ENCODE peak calls at places on chromosomes 11 and 22, in nine cellular contexts. L is lower leg skin, B is astrocyte, X is foreskin keratinocyte, H is mammary epithelial cell, F is PC-3, J is glutamatergic neuron, N is upper lobe of right lung, S is GM12878. W is an unnamed sample.

GRCh38 chr11:104484784-104485554 is 321.0 kb upstream of the PDGFD start:
- DNase-seq in L (no peak), B (no peak), X (no peak), H (no peak), F (no peak), J (no peak), N (no peak), S (no peak), W (no peak)

GRCh38 chr22:46609724-46610161 is 10.4 kb upstream of the GRAMD4 start:
- DNase-seq in L (no peak), B (no peak), X (no peak), H (no peak), F (no peak), J (no peak), N (no peak), S (no peak), W (no peak)

GRCh38 chr11:47305734-47306483 is 36.0 kb downstream of the MADD start:
- DNase-seq in L (peak; percentile 63), B (no peak), X (no peak), H (no peak), F (no peak), J (peak; percentile 65), N (no peak), S (no peak), W (peak; percentile 42)

GRCh38 chr11:14148653-14149273 is 186.2 kb downstream of the SPON1 start:
- DNase-seq in L (no peak), B (peak; percentile 6), X (no peak), H (peak; percentile 45), F (peak; percentile 72), J (no peak), N (no peak), S (no peak), W (peak; percentile 45)

GRCh38 chr22:31495343-31495742 is 993 bp upstream of the SFI1 start:
- DNase-seq in L (no peak), B (no peak), X (no peak), H (no peak), F (no peak), J (no peak), N (no peak), S (no peak), W (no peak)

GRCh38 chr11:34819740-34820482 is 96.3 kb downstream of the APIP start:
- DNase-seq in L (no peak), B (peak; percentile 27), X (no peak), H (no peak), F (no peak), J (no peak), N (no peak), S (no peak), W (no peak)

GRCh38 chr11:6725386-6725896 is 42.3 kb upstream of the MRPL17 start:
- DNase-seq in L (no peak), B (no peak), X (no peak), H (no peak), F (no peak), J (no peak), N (no peak), S (no peak), W (no peak)

GRCh38 chr11:80280737-80281136 is 839.9 kb upstream of the TENM4 start:
- DNase-seq in L (no peak), B (no peak), X (no peak), H (no peak), F (no peak), J (no peak), N (no peak), S (no peak), W (no peak)

GRCh38 chr11:123061403-123062157 is at the start of gene HSPA8:
- DNase-seq in L (peak; percentile 94), B (peak; percentile 56), X (peak; percentile 21), H (peak; percentile 69), F (peak; percentile 48), J (peak; percentile 47), N (peak; percentile 87), S (no peak), W (peak; percentile 68)

GRCh38 chr11:34235189-34235588 is 122.6 kb downstream of the ABTB2 start:
- DNase-seq in L (no peak), B (no peak), X (no peak), H (no peak), F (no peak), J (no peak), N (no peak), S (no peak), W (no peak)

GRCh38 chr11:94788396-94788795 is 20.2 kb downstream of the AMOTL1 start:
- DNase-seq in L (no peak), B (no peak), X (no peak), H (peak; percentile 27), F (peak; percentile 97), J (no peak), N (no peak), S (no peak), W (peak; percentile 71)

GRCh38 chr11:48116843-48117242 is 99.8 kb upstream of the OR4B1 start:
- DNase-seq in L (no peak), B (no peak), X (no peak), H (no peak), F (no peak), J (no peak), N (no peak), S (no peak), W (no peak)

GRCh38 chr11:132941024-132941646 is 591.2 kb downstream of the OPCML start:
- DNase-seq in L (no peak), B (peak; percentile 13), X (no peak), H (peak; percentile 14), F (peak; percentile 35), J (no peak), N (no peak), S (no peak), W (peak; percentile 33)

GRCh38 chr11:123590296-123590912 is 64.0 kb downstream of the SCN3B start:
- DNase-seq in L (no peak), B (peak; percentile 39), X (no peak), H (peak; percentile 11), F (peak; percentile 93), J (no peak), N (no peak), S (no peak), W (peak; percentile 74)

GRCh38 chr22:38741166-38741565 is 14.6 kb downstream of the SUN2 start:
- DNase-seq in L (no peak), B (no peak), X (no peak), H (no peak), F (no peak), J (no peak), N (no peak), S (no peak), W (no peak)

GRCh38 chr22:20571531-20572007 is 64.2 kb downstream of the MED15 start:
- DNase-seq in L (no peak), B (no peak), X (no peak), H (no peak), F (peak; percentile 7), J (peak; percentile 55), N (no peak), S (no peak), W (no peak)

GRCh38 chr22:19523240-19524169 is 705 bp downstream of the CLDN5 start:
- DNase-seq in L (no peak), B (peak; percentile 26), X (no peak), H (peak; percentile 26), F (no peak), J (peak; percentile 51), N (no peak), S (no peak), W (no peak)
- TF ChIP-seq CTCF in L (no peak), B (no peak), X (no peak), H (no peak), F (no peak), J (peak; percentile 17), N (no peak), S (no peak), W (no peak)

DNA sequence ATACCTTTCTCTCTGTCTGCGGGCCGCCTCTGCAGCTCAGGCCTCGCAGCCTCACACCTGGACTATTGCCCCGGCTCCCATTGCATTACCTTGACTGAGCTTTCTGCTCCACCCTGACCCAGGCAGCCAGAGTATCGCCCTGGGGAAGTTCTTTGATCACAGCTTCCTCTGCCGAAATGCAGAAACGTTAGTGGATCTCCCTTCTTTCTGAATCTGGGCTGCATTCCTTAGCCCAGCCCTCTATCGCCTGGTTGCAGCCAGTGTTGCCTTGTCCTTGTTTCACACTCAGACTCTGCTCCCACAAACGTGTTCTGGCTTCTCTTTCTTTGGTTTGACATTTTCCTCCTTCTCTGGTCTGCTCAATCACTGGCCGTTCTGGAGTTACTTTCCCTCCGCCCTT is 195.7 kb downstream of the ADAMTS15 start:
- DNase-seq in L (no peak), B (no peak), X (no peak), H (peak; percentile 39), F (no peak), J (no peak), N (no peak), S (no peak), W (no peak)
- TF ChIP-seq CTCF in L (no peak), B (no peak), X (no peak), H (no peak), F (no peak), J (no peak), N (no peak), S (no peak), W (no peak)

GRCh38 chr22:43300891-43301676 is 42.1 kb downstream of the SCUBE1 start:
- DNase-seq in L (no peak), B (no peak), X (no peak), H (no peak), F (no peak), J (no peak), N (no peak), S (no peak), W (no peak)
- TF ChIP-seq CTCF in L (no peak), B (no peak), X (no peak), H (no peak), F (no peak), J (no peak), N (no peak), S (no peak), W (no peak)

GRCh38 chr11:103110406-103110805 is 1.2 kb downstream of the DYNC2H1 start:
- DNase-seq in L (no peak), B (peak; percentile 14), X (peak; percentile 12), H (peak; percentile 17), F (peak; percentile 60), J (no peak), N (no peak), S (no peak), W (peak; percentile 57)
- TF ChIP-seq CTCF in L (no peak), B (peak; percentile 20), X (peak; percentile 62), H (peak; percentile 38), F (peak; percentile 67), J (no peak), N (peak; percentile 12), S (no peak), W (peak; percentile 77)

GRCh38 chr11:69750108-69750850 is 24.9 kb downstream of the FGF4 start:
- DNase-seq in L (no peak), B (no peak), X (no peak), H (no peak), F (no peak), J (no peak), N (no peak), S (no peak), W (no peak)
- TF ChIP-seq CTCF in L (no peak), B (no peak), X (no peak), H (no peak), F (no peak), J (no peak), N (no peak), S (no peak), W (no peak)

W was measured in HFFc6.